ENCODE peak calls at places on chromosome 4, in six cellular contexts. S, L, M, J, R and T are unnamed samples.

GRCh38 chr4:13364178-13364577 is 120.0 kb downstream of the RAB28 start:
- DNase-seq in L (no peak), S (no peak), M (no peak), R (no peak), J (no peak), T (no peak)

GRCh38 chr4:109041463-109041862 is 261.0 kb downstream of the COL25A1 start:
- DNase-seq in J (no peak), R (no peak), M (no peak), S (no peak), L (no peak), T (no peak)

GRCh38 chr4:119490335-119490734 is 138.3 kb downstream of the PDE5A start:
- DNase-seq in M (no peak), R (no peak), S (no peak), L (no peak), J (no peak), T (peak; percentile 24)

GRCh38 chr4:183989931-183990330 is 84.8 kb downstream of the STOX2 start:
- DNase-seq in R (no peak), S (no peak), M (no peak), L (no peak), J (no peak), T (no peak)

GRCh38 chr4:86582453-86582852 is 11.7 kb upstream of the PTPN13 start:
- DNase-seq in M (no peak), R (peak; percentile 1), S (no peak), J (no peak), L (no peak), T (no peak)

GRCh38 chr4:41628916-41629315 is 91.0 kb downstream of the LIMCH1 start:
- DNase-seq in J (no peak), L (no peak), S (no peak), R (no peak), M (no peak), T (no peak)

GRCh38 chr4:69713593-69713992 is 46.8 kb downstream of the SULT1B1 start:
- DNase-seq in L (no peak), M (no peak), J (no peak), R (no peak), S (no peak), T (no peak)

GRCh38 chr4:140028676-140029407 is 125.1 kb downstream of the MAML3 start:
- DNase-seq in L (no peak), R (no peak), S (no peak), J (no peak), M (no peak), T (no peak)

GRCh38 chr4:6148506-6149205 is 51.7 kb downstream of the JAKMIP1 start:
- DNase-seq in L (no peak), R (no peak), M (no peak), S (no peak), J (no peak), T (no peak)

GRCh38 chr4:55256787-55257186 is 89.3 kb upstream of the SRD5A3 start:
- DNase-seq in S (no peak), R (no peak), M (no peak), J (no peak), L (no peak), T (no peak)

GRCh38 chr4:165537028-165537648 is 158.3 kb downstream of the CPE start:
- DNase-seq in S (no peak), M (no peak), R (peak; percentile 23), L (no peak), J (no peak), T (peak; percentile 56)

GRCh38 chr4:19224820-19225219 is 1026.9 kb upstream of the SLIT2 start:
- DNase-seq in R (no peak), L (no peak), J (no peak), S (no peak), M (no peak), T (peak; percentile 74)

GRCh38 chr4:6548201-6548881 is 26.6 kb upstream of the MAN2B2 start:
- DNase-seq in M (peak; percentile 34), R (no peak), J (no peak), S (no peak), L (no peak), T (peak; percentile 25)

GRCh38 chr4:16844796-16845586 is 53.5 kb downstream of the LDB2 start:
- DNase-seq in J (no peak), S (no peak), R (no peak), L (no peak), M (no peak), T (no peak)

GRCh38 chr4:104971458-104971857 is 175.2 kb upstream of the TET2 start:
- DNase-seq in L (no peak), R (peak; percentile 1), S (no peak), M (no peak), J (no peak), T (no peak)

GRCh38 chr4:3122081-3122563 is 47.6 kb downstream of the HTT start:
- DNase-seq in M (no peak), S (no peak), J (no peak), L (no peak), R (no peak), T (no peak)

GRCh38 chr4:95061220-95061619 is 303.5 kb downstream of the BMPR1B start:
- DNase-seq in L (no peak), J (no peak), R (no peak), M (no peak), S (no peak), T (no peak)

GRCh38 chr4:52421811-52422213 is 237.3 kb downstream of the USP46 start:
- DNase-seq in J (no peak), L (no peak), R (no peak), M (no peak), S (no peak), T (no peak)

GRCh38 chr4:53489279-53489889 is 101.9 kb downstream of the LNX1 start:
- DNase-seq in R (no peak), J (no peak), S (no peak), L (no peak), M (no peak), T (no peak)

GRCh38 chr4:4606321-4606720 is 64.5 kb upstream of the STX18 start:
- DNase-seq in L (no peak), J (no peak), R (no peak), S (no peak), M (no peak), T (no peak)

GRCh38 chr4:83582289-83582756 is 46.4 kb downstream of the GPAT3 start:
- DNase-seq in L (no peak), M (peak; percentile 3), J (peak; percentile 45), R (peak; percentile 53), S (no peak), T (peak; percentile 50)

GRCh38 chr4:189202182-189202868 is 738.3 kb upstream of the FRG1 start:
- DNase-seq in S (peak; percentile 78), L (peak; percentile 4), M (no peak), R (peak; percentile 21), J (peak; percentile 30), T (peak; percentile 82)

GRCh38 chr4:20337261-20337664 is 85.6 kb downstream of the SLIT2 start:
- DNase-seq in R (no peak), M (no peak), J (no peak), S (no peak), L (no peak), T (no peak)

GRCh38 chr4:105417624-105418023 is 56.2 kb downstream of the PPA2 start:
- DNase-seq in S (no peak), M (no peak), J (no peak), R (no peak), L (no peak), T (no peak)

GRCh38 chr4:162849922-162850321 is 316.8 kb downstream of the NAF1 start:
- DNase-seq in S (no peak), L (no peak), J (no peak), M (no peak), R (peak; percentile 56), T (no peak)

GRCh38 chr4:139243448-139244365 is 36.3 kb downstream of the MGARP start:
- DNase-seq in L (no peak), S (no peak), M (no peak), J (no peak), R (no peak), T (no peak)

GRCh38 chr4:25351777-25352421 is 25.2 kb upstream of the ANAPC4 start:
- DNase-seq in R (no peak), J (no peak), M (no peak), S (no peak), L (no peak), T (no peak)

GRCh38 chr4:177558995-177559394 is 116.8 kb upstream of the AGA start:
- DNase-seq in L (no peak), S (no peak), J (no peak), M (no peak), R (no peak), T (no peak)

GRCh38 chr4:91113130-91113706 is 986.0 kb downstream of the CCSER1 start:
- DNase-seq in L (no peak), M (no peak), R (peak; percentile 3), S (no peak), J (no peak), T (peak; percentile 14)

GRCh38 chr4:174578366-174578765 is 56.1 kb upstream of the HPGD start:
- DNase-seq in S (no peak), M (no peak), J (no peak), L (no peak), R (no peak), T (no peak)

GRCh38 chr4:184099541-184099966 is 118.1 kb downstream of the ENPP6 start:
- DNase-seq in R (peak; percentile 4), J (no peak), M (no peak), L (no peak), S (no peak), T (peak; percentile 13)

GRCh38 chr4:124199185-124199584 is 513.3 kb downstream of the ANKRD50 start:
- DNase-seq in S (no peak), L (no peak), R (no peak), J (no peak), M (no peak), T (no peak)

GRCh38 chr4:87677731-87678130 is 27.7 kb downstream of the DMP1 start:
- DNase-seq in M (no peak), J (no peak), S (no peak), L (no peak), R (no peak), T (no peak)